ENCODE peak calls at places on chromosome 22, in five cellular contexts. One of them, this sample, is unnamed.

GRCh38 chr22:23113847-23114720 is 27.7 kb downstream of the RSPH14 start:
- DNase-seq in CD4-positive, alpha-beta memory T cell: peak
- DNase-seq in astrocyte of the spinal cord: no peak
- DNase-seq in left ventricle myocardium inferior: no peak
- DNase-seq in SK-N-SH: no peak
- DNase-seq in this sample: no peak

GRCh38 chr22:22558071-22558971 is 744 bp downstream of the PRAME start:
- DNase-seq in left ventricle myocardium inferior: no peak
- DNase-seq in astrocyte of the spinal cord: no peak
- DNase-seq in CD4-positive, alpha-beta memory T cell: no peak
- DNase-seq in SK-N-SH: peak
- DNase-seq in this sample: no peak

GRCh38 chr22:26658671-26659478 is 1.5 kb downstream of the MIAT start:
- DNase-seq in astrocyte of the spinal cord: peak
- DNase-seq in left ventricle myocardium inferior: no peak
- DNase-seq in CD4-positive, alpha-beta memory T cell: peak
- DNase-seq in SK-N-SH: peak
- DNase-seq in this sample: peak

GRCh38 chr22:31861226-31861840 is 83.0 kb upstream of the YWHAH start:
- DNase-seq in SK-N-SH: no peak
- DNase-seq in CD4-positive, alpha-beta memory T cell: no peak
- DNase-seq in astrocyte of the spinal cord: no peak
- DNase-seq in left ventricle myocardium inferior: no peak
- DNase-seq in this sample: no peak

GRCh38 chr22:40636380-40637180 is at the start of gene MRTFA:
- DNase-seq in CD4-positive, alpha-beta memory T cell: peak
- DNase-seq in SK-N-SH: peak
- DNase-seq in left ventricle myocardium inferior: peak
- DNase-seq in astrocyte of the spinal cord: peak
- DNase-seq in this sample: peak

GRCh38 chr22:46905415-46905814 is 143.0 kb downstream of the TBC1D22A start:
- DNase-seq in CD4-positive, alpha-beta memory T cell: no peak
- DNase-seq in astrocyte of the spinal cord: no peak
- DNase-seq in left ventricle myocardium inferior: no peak
- DNase-seq in SK-N-SH: no peak
- DNase-seq in this sample: no peak

GRCh38 chr22:44869196-44869595 is 116.8 kb downstream of the ARHGAP8 start:
- DNase-seq in left ventricle myocardium inferior: no peak
- DNase-seq in SK-N-SH: peak
- DNase-seq in CD4-positive, alpha-beta memory T cell: no peak
- DNase-seq in astrocyte of the spinal cord: no peak
- DNase-seq in this sample: no peak

GRCh38 chr22:49753961-49754673 is 73.6 kb downstream of the BRD1 start:
- DNase-seq in CD4-positive, alpha-beta memory T cell: no peak
- DNase-seq in astrocyte of the spinal cord: no peak
- DNase-seq in SK-N-SH: peak
- DNase-seq in left ventricle myocardium inferior: no peak
- DNase-seq in this sample: no peak

GRCh38 chr22:40418366-40419201 is 48.2 kb downstream of the SGSM3 start:
- DNase-seq in SK-N-SH: no peak
- DNase-seq in left ventricle myocardium inferior: peak
- DNase-seq in CD4-positive, alpha-beta memory T cell: no peak
- DNase-seq in astrocyte of the spinal cord: no peak
- DNase-seq in this sample: no peak

GRCh38 chr22:23849009-23850006 is 8.4 kb upstream of the SLC2A11 start:
- DNase-seq in SK-N-SH: peak
- DNase-seq in astrocyte of the spinal cord: peak
- DNase-seq in CD4-positive, alpha-beta memory T cell: peak
- DNase-seq in left ventricle myocardium inferior: peak
- DNase-seq in this sample: no peak

GRCh38 chr22:30802202-30803166 is 107.8 kb downstream of the OSBP2 start:
- DNase-seq in left ventricle myocardium inferior: peak
- DNase-seq in SK-N-SH: peak
- DNase-seq in astrocyte of the spinal cord: peak
- DNase-seq in CD4-positive, alpha-beta memory T cell: peak
- DNase-seq in this sample: peak

GRCh38 chr22:44647141-44647540 is 54.9 kb upstream of the PRR5 start:
- DNase-seq in left ventricle myocardium inferior: no peak
- DNase-seq in SK-N-SH: no peak
- DNase-seq in CD4-positive, alpha-beta memory T cell: no peak
- DNase-seq in astrocyte of the spinal cord: no peak
- DNase-seq in this sample: no peak

GRCh38 chr22:46102752-46103151 is 47.6 kb upstream of the PPARA start:
- DNase-seq in left ventricle myocardium inferior: no peak
- DNase-seq in SK-N-SH: no peak
- DNase-seq in astrocyte of the spinal cord: no peak
- DNase-seq in CD4-positive, alpha-beta memory T cell: no peak
- DNase-seq in this sample: no peak

GRCh38 chr22:41092023-41092817 is at the start of gene EP300:
- DNase-seq in astrocyte of the spinal cord: peak
- DNase-seq in left ventricle myocardium inferior: peak
- DNase-seq in SK-N-SH: peak
- DNase-seq in CD4-positive, alpha-beta memory T cell: peak
- DNase-seq in this sample: peak

GRCh38 chr22:45131749-45132148 is 32.0 kb upstream of the NUP50 start:
- DNase-seq in astrocyte of the spinal cord: no peak
- DNase-seq in SK-N-SH: no peak
- DNase-seq in left ventricle myocardium inferior: peak
- DNase-seq in CD4-positive, alpha-beta memory T cell: no peak
- DNase-seq in this sample: no peak

GRCh38 chr22:46052331-46052771 is 75.4 kb upstream of the WNT7B start:
- DNase-seq in CD4-positive, alpha-beta memory T cell: no peak
- DNase-seq in astrocyte of the spinal cord: peak
- DNase-seq in left ventricle myocardium inferior: peak
- DNase-seq in SK-N-SH: no peak
- DNase-seq in this sample: no peak

GRCh38 chr22:35399678-35400334 is at the start of gene MCM5:
- DNase-seq in left ventricle myocardium inferior: peak
- DNase-seq in astrocyte of the spinal cord: peak
- DNase-seq in CD4-positive, alpha-beta memory T cell: peak
- DNase-seq in SK-N-SH: peak
- DNase-seq in this sample: peak

GRCh38 chr22:35403356-35403755 is 3.4 kb downstream of the MCM5 start:
- DNase-seq in astrocyte of the spinal cord: no peak
- DNase-seq in SK-N-SH: no peak
- DNase-seq in CD4-positive, alpha-beta memory T cell: no peak
- DNase-seq in left ventricle myocardium inferior: no peak
- DNase-seq in this sample: no peak

GRCh38 chr22:35404176-35404575 is 4.2 kb downstream of the MCM5 start:
- DNase-seq in left ventricle myocardium inferior: no peak
- DNase-seq in CD4-positive, alpha-beta memory T cell: no peak
- DNase-seq in SK-N-SH: no peak
- DNase-seq in astrocyte of the spinal cord: no peak
- DNase-seq in this sample: no peak

GRCh38 chr22:35400335-35400680 is 368 bp downstream of the MCM5 start:
- DNase-seq in astrocyte of the spinal cord: no peak
- DNase-seq in CD4-positive, alpha-beta memory T cell: no peak
- DNase-seq in left ventricle myocardium inferior: no peak
- DNase-seq in SK-N-SH: no peak
- DNase-seq in this sample: no peak

DNA sequence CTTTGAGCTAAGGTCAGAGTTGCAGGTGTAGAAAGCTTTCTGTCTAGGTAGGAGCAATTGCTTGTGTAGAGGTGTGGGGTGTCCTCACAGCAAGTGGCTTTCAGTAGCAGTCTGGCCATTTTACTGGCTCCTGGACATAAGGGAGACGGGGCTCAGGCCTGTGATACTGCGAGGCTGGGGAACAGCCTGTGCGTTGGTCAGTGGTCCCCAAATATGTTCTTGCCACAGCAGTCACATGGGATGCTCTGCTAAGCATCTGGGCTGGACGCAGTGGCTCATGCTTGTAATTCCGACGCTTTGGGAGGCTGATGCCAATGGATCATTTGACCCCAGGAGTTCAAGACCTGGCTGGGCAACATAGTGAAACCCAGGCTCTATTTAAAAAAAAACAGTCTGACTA is 1.9 kb downstream of the MCM5 start:
- DNase-seq in astrocyte of the spinal cord: no peak
- DNase-seq in CD4-positive, alpha-beta memory T cell: no peak
- DNase-seq in SK-N-SH: no peak
- DNase-seq in left ventricle myocardium inferior: no peak
- DNase-seq in this sample: no peak
- H3K4me3 ChIP-seq in astrocyte of the spinal cord: no peak
- H3K4me3 ChIP-seq in CD4-positive, alpha-beta memory T cell: no peak
- H3K4me3 ChIP-seq in SK-N-SH: no peak
- H3K4me3 ChIP-seq in left ventricle myocardium inferior: no peak
- H3K4me3 ChIP-seq in this sample: no peak

GRCh38 chr22:36156119-36156514 is 4.4 kb downstream of the APOL3 start:
- DNase-seq in astrocyte of the spinal cord: no peak
- DNase-seq in CD4-positive, alpha-beta memory T cell: no peak
- DNase-seq in left ventricle myocardium inferior: no peak
- DNase-seq in SK-N-SH: no peak
- DNase-seq in this sample: no peak
- H3K4me3 ChIP-seq in astrocyte of the spinal cord: no peak
- H3K4me3 ChIP-seq in CD4-positive, alpha-beta memory T cell: peak
- H3K4me3 ChIP-seq in left ventricle myocardium inferior: peak
- H3K4me3 ChIP-seq in SK-N-SH: no peak
- H3K4me3 ChIP-seq in this sample: peak

DNA sequence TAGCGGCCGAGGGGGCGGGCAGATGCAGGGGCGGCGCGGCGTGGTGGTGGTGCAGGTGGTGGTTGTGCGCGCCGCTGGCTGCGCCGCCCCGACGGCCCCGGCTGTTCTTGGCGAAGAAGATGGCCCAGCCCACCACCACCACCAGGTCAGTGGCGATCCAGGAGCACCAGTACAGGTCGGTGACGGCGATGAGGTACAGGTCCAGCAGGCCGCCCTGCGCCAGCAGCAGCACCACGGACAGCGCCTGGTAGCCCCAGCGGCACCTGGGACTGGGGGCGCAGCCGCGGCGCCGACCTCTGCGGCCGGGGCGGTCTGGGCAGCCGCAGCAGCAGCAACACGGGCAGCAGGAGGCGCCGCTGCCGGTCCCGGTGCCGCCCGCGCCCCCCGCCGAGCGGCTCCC is 879 bp downstream of the TMEM121B start:
- DNase-seq in left ventricle myocardium inferior: peak
- DNase-seq in SK-N-SH: peak
- DNase-seq in CD4-positive, alpha-beta memory T cell: no peak
- DNase-seq in astrocyte of the spinal cord: peak
- DNase-seq in this sample: no peak
- H3K4me3 ChIP-seq in left ventricle myocardium inferior: peak
- H3K4me3 ChIP-seq in SK-N-SH: peak
- H3K4me3 ChIP-seq in CD4-positive, alpha-beta memory T cell: no peak
- H3K4me3 ChIP-seq in astrocyte of the spinal cord: no peak
- H3K4me3 ChIP-seq in this sample: no peak

DNA sequence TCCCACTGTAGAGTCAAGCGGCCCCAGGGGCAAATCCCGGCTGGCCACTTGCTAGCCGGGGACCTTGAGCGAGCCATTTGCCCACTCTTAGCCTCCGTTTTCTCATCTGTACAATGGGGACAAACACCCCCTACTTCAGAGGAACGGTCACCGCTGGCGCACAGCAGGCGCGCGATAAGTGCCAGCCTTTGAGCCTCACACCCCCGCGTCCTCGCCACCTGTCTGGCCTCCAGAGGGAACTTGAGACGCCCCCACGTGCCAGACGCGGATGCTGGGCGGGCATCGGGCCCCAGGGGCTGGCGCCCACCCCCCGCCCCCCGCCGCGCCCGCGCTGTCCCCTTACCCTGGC is 72.7 kb upstream of the TCF20 start:
- DNase-seq in left ventricle myocardium inferior: no peak
- DNase-seq in astrocyte of the spinal cord: no peak
- DNase-seq in SK-N-SH: no peak
- DNase-seq in CD4-positive, alpha-beta memory T cell: no peak
- DNase-seq in this sample: no peak
- H3K4me3 ChIP-seq in left ventricle myocardium inferior: peak
- H3K4me3 ChIP-seq in astrocyte of the spinal cord: peak
- H3K4me3 ChIP-seq in SK-N-SH: peak
- H3K4me3 ChIP-seq in CD4-positive, alpha-beta memory T cell: no peak
- H3K4me3 ChIP-seq in this sample: peak

GRCh38 chr22:28885939-28886338 is 2.6 kb downstream of the ZNRF3 start:
- DNase-seq in left ventricle myocardium inferior: no peak
- DNase-seq in CD4-positive, alpha-beta memory T cell: no peak
- DNase-seq in SK-N-SH: no peak
- DNase-seq in astrocyte of the spinal cord: peak
- DNase-seq in this sample: no peak

GRCh38 chr22:28882878-28883656 is at the start of gene ZNRF3:
- DNase-seq in astrocyte of the spinal cord: peak
- DNase-seq in SK-N-SH: peak
- DNase-seq in left ventricle myocardium inferior: peak
- DNase-seq in CD4-positive, alpha-beta memory T cell: peak
- DNase-seq in this sample: peak

GRCh38 chr22:28883917-28884753 is 763 bp downstream of the ZNRF3 start:
- DNase-seq in CD4-positive, alpha-beta memory T cell: peak
- DNase-seq in astrocyte of the spinal cord: no peak
- DNase-seq in SK-N-SH: peak
- DNase-seq in left ventricle myocardium inferior: peak
- DNase-seq in this sample: no peak

GRCh38 chr22:28883657-28883916 is 215 bp downstream of the ZNRF3 start:
- DNase-seq in SK-N-SH: no peak
- DNase-seq in CD4-positive, alpha-beta memory T cell: no peak
- DNase-seq in astrocyte of the spinal cord: no peak
- DNase-seq in left ventricle myocardium inferior: no peak
- DNase-seq in this sample: no peak

DNA sequence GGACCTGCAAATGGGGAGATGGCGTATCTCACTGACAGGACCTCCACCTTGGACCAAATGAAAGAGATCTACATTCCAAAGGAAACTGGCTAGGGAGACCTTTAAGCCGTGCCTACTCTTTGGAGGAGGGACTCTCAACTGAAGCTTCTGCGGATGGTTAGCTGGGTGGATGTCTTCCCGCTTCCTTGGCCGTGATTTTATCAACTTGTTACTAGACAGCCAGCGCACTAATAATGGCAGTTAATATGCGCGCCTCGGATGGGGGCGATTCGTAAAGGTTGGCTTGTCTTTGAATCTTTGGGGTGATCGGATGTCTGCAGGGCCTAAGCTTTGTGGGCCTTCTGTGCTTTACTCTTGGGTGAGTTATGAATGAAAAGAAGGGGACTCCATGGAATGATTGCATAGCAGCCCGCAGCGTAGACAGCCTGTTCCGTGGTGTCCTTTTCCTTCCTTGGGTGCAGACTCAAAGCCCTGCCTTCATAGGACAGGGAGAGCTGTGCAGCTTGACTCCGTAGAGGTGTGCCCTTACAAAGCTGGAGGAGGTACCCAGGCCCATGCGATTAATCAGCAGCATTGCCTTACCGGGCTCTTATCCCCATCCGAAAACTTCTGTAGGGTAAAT is 1.5 kb downstream of the ZNRF3 start:
- DNase-seq in left ventricle myocardium inferior: no peak
- DNase-seq in astrocyte of the spinal cord: no peak
- DNase-seq in SK-N-SH: no peak
- DNase-seq in CD4-positive, alpha-beta memory T cell: no peak
- DNase-seq in this sample: no peak
- H3K4me3 ChIP-seq in left ventricle myocardium inferior: peak
- H3K4me3 ChIP-seq in astrocyte of the spinal cord: peak
- H3K4me3 ChIP-seq in SK-N-SH: peak
- H3K4me3 ChIP-seq in CD4-positive, alpha-beta memory T cell: no peak
- H3K4me3 ChIP-seq in this sample: peak